ENCODE peak calls at places on chromosomes 7 and 10, in five cellular contexts. V is fibroblast of lung, F is neuronal stem cell, W is GM23248, A is keratinocyte. H is an unnamed sample.

GRCh38 chr10:76051007-76051936 is 619.8 kb downstream of the LRMDA start:
- DNase-seq in V (no peak), W (no peak), F (peak; percentile 87), A (no peak), H (peak; percentile 29)

GRCh38 chr10:59362991-59363390 is 642 bp upstream of the FAM13C start:
- DNase-seq in A (no peak), F (peak; percentile 64), W (peak; percentile 77), V (peak; percentile 63), H (no peak)

GRCh38 chr7:159027091-159027802 is 117.4 kb downstream of the VIPR2 start:
- DNase-seq in W (no peak), V (no peak), F (no peak), A (no peak), H (no peak)

GRCh38 chr7:107661865-107662379 is 1.3 kb downstream of the SLC26A4 start:
- DNase-seq in A (no peak), W (no peak), F (peak; percentile 11), V (no peak), H (no peak)

GRCh38 chr7:4612939-4613841 is 68.9 kb upstream of the FOXK1 start:
- DNase-seq in F (no peak), A (no peak), W (peak; percentile 64), V (peak; percentile 81), H (no peak)

GRCh38 chr7:116692599-116693308 is 20.8 kb downstream of the MET start:
- DNase-seq in W (peak; percentile 75), V (peak; percentile 79), F (no peak), A (no peak), H (peak; percentile 75)

GRCh38 chr7:26332698-26333097 is 41.0 kb downstream of the SNX10 start:
- DNase-seq in F (no peak), W (no peak), A (no peak), V (no peak), H (no peak)

GRCh38 chr7:149854611-149855367 is 16.6 kb downstream of the ZNF862 start:
- DNase-seq in A (no peak), W (peak; percentile 63), F (no peak), V (peak; percentile 62), H (peak; percentile 36)

GRCh38 chr10:28839600-28840007 is 162.3 kb downstream of the BAMBI start:
- DNase-seq in A (no peak), W (no peak), F (no peak), V (peak; percentile 84), H (peak; percentile 45)

GRCh38 chr7:14859267-14859666 is 43.3 kb downstream of the DGKB start:
- DNase-seq in W (no peak), V (no peak), F (no peak), A (no peak), H (no peak)

GRCh38 chr10:28632597-28632940 is 44.8 kb upstream of the BAMBI start:
- DNase-seq in W (no peak), V (peak; percentile 56), F (no peak), A (no peak), H (no peak)

GRCh38 chr10:49309691-49310371 is 10.9 kb downstream of the C10orf71 start:
- DNase-seq in F (no peak), W (no peak), A (no peak), V (no peak), H (no peak)

GRCh38 chr10:19762026-19762425 is 54.2 kb upstream of the PLXDC2 start:
- DNase-seq in W (no peak), V (peak; percentile 63), A (no peak), F (no peak), H (no peak)

GRCh38 chr7:50022991-50023390 is 70.1 kb downstream of the ZPBP start:
- DNase-seq in W (no peak), V (no peak), A (no peak), F (no peak), H (no peak)

GRCh38 chr7:29337628-29338116 is 143.1 kb downstream of the CHN2 start:
- DNase-seq in A (no peak), V (peak; percentile 78), F (no peak), W (no peak), H (no peak)

GRCh38 chr10:9681655-9682054 is 1336.0 kb upstream of the CELF2 start:
- DNase-seq in F (no peak), W (no peak), A (no peak), V (no peak), H (no peak)

GRCh38 chr7:157318015-157318706 is 18.6 kb upstream of the DNAJB6 start:
- DNase-seq in A (no peak), F (no peak), W (peak; percentile 91), V (peak; percentile 62), H (no peak)

GRCh38 chr7:149644754-149645153 is 128.6 kb downstream of the ZNF467 start:
- DNase-seq in W (no peak), F (no peak), V (no peak), A (no peak), H (no peak)

GRCh38 chr7:45021604-45022296 is 21.7 kb downstream of the CCM2 start:
- DNase-seq in A (no peak), V (peak; percentile 65), W (peak; percentile 64), F (no peak), H (no peak)

GRCh38 chr7:80018941-80019808 is 115.5 kb upstream of the GNAI1 start:
- DNase-seq in A (no peak), W (peak; percentile 56), V (peak; percentile 32), F (peak; percentile 71), H (peak; percentile 54)

GRCh38 chr7:138417103-138417695 is 42.9 kb upstream of the TRIM24 start:
- DNase-seq in V (no peak), A (no peak), F (no peak), W (no peak), H (no peak)

GRCh38 chr10:79396587-79396986 is 48.8 kb downstream of the ZCCHC24 start:
- DNase-seq in A (no peak), F (no peak), V (no peak), W (no peak), H (no peak)

GRCh38 chr10:5538892-5539651 is 14.3 kb downstream of the CALML3 start:
- DNase-seq in A (no peak), W (no peak), F (no peak), V (peak; percentile 11), H (no peak)

GRCh38 chr10:91050371-91051034 is 129.6 kb upstream of the ANKRD1 start:
- DNase-seq in W (no peak), F (no peak), V (no peak), A (no peak), H (no peak)

GRCh38 chr10:125340871-125341270 is 180.5 kb upstream of the CTBP2 start:
- DNase-seq in F (no peak), A (no peak), W (peak; percentile 8), V (peak; percentile 5), H (no peak)

GRCh38 chr7:24328050-24328449 is 44.1 kb downstream of the NPY start:
- DNase-seq in F (no peak), W (no peak), A (no peak), V (no peak), H (no peak)

GRCh38 chr7:24323961-24324480 is 40.0 kb downstream of the NPY start:
- DNase-seq in V (no peak), W (no peak), A (no peak), F (no peak), H (no peak)

DNA sequence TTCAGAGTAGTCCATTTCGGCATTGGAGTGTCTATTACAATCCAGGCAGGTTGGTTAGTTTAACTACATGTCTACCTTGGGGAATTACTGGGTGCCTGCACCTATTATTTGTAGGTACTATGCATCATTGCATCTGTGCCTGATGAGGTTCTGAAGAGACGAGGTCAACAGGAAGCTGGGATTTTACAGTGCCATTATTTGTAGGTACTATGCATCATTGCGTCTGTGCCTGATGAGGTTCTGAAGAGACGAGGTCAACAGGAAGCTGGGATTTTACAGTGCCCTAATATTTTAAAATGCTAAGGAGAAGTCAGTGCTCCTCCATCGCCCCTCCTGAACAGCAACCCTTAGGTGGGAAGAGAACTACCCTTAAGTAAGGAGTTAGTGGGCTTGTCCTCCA is 41.7 kb downstream of the NPY start:
- DNase-seq in V (no peak), F (no peak), A (no peak), W (no peak), H (no peak)
- H3K4me2 ChIP-seq in V (no peak overlapping the region), F (no peak overlapping the region), A (no peak overlapping the region), W (no peak overlapping the region), H (no peak overlapping the region)

GRCh38 chr10:124077216-124077615 is 16.2 kb downstream of the CHST15 start:
- DNase-seq in W (no peak), A (no peak), F (no peak), V (no peak), H (no peak)
- H3K4me2 ChIP-seq in W (no peak overlapping the region), A (no peak overlapping the region), F (no peak overlapping the region), V (no peak overlapping the region), H (no peak overlapping the region)

GRCh38 chr10:88226027-88226690 is 357.0 kb downstream of the RNLS start:
- DNase-seq in W (no peak), A (no peak), V (no peak), F (no peak), H (no peak)

GRCh38 chr10:88230251-88230650 is 352.9 kb downstream of the RNLS start:
- DNase-seq in A (no peak), V (no peak), F (no peak), W (no peak), H (no peak)

GRCh38 chr10:88228130-88228529 is 355.0 kb downstream of the RNLS start:
- DNase-seq in F (no peak), A (no peak), V (no peak), W (no peak), H (no peak)

GRCh38 chr10:88227342-88228018 is 355.6 kb downstream of the RNLS start:
- DNase-seq in F (no peak), A (no peak), V (peak; percentile 47), W (no peak), H (no peak)

DNA sequence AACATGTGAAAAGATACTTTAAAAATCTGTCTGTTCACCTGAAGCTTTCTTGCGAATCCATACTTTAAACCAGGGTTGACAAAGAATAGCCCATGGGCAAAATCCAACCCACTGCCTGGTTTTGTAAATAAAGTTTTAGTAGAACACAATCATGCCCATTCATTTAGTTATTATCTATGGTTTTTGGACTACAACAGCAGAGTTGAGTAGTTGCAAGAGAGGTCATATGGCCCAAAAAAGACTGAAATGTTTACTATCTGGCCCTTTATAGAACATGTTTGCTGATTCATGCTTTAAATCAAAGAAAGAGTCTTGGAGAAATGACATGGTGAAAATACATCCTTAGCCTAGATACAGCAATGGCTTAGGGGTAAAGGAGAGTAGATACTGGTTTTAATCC is 356.2 kb downstream of the RNLS start:
- DNase-seq in V (no peak), W (no peak), F (no peak), A (no peak), H (no peak)
- H3K4me2 ChIP-seq in V (peak overlapping the region; percentile 13), W (no peak overlapping the region), F (no peak overlapping the region), A (no peak overlapping the region), H (no peak overlapping the region)

DNA sequence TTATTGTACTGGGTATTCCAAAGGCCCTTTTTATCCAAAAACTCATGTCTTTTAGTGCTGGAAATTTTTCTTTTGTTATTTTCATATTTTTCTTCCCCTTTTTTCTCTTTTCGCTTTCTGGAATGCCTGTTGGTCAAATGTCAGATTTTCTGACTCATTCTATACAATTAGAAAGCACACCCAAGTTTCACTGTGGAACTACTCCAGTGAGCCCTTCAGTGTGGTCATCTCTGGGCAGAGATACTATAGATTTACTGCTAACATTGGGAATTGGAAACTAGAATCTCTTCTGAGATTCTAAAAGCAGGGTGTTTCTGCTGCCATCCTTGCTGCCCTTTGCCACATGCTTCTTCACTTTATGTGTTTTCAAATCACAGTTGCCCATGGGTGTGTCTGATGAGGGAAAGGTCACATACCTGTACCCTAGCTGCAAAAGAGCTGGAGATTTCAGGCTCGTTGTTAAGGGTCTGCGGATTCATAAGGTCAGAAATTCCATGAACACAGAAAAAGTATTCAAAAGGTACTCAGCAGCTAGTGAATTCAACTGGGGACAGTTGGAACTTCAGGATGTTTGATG is 5.6 kb upstream of the WASL start:
- DNase-seq in A (no peak), F (no peak), V (no peak), W (no peak), H (no peak)
- H3K4me2 ChIP-seq in A (no peak overlapping the region), F (no peak overlapping the region), V (no peak overlapping the region), W (no peak overlapping the region), H (peak overlapping the region; percentile 20)

GRCh38 chr7:121119047-121119446 is 130.5 kb downstream of the CPED1 start:
- DNase-seq in F (no peak), A (no peak), V (no peak), W (no peak), H (no peak)
- H3K4me2 ChIP-seq in F (no peak overlapping the region), A (no peak overlapping the region), V (no peak overlapping the region), W (no peak overlapping the region), H (no peak overlapping the region)

H was measured in HCT116.